ENCODE peak calls at places on chromosome 12, in nine cellular contexts. One of them, this sample, is unnamed.

GRCh38 chr12:7293670-7294069 is 10.2 kb upstream of the ACSM4 start:
- DNase-seq in hypothalamus: no peak
- DNase-seq in non-pigmented ciliary epithelial cell: no peak
- DNase-seq in AG04450: no peak
- DNase-seq in fibroblast of lung: no peak
- DNase-seq in putamen: no peak
- DNase-seq in CD4-positive, CD25-positive, alpha-beta regulatory T cell: no peak
- DNase-seq in NCI-H524: no peak
- DNase-seq in stimulated activated CD4-positive, alpha-beta T cell treated with anti-CD3 and anti-CD28 coated beads, Interleukin-15, amount 100 ng/mL, for 1 hour: no peak
- DNase-seq in this sample: no peak

GRCh38 chr12:68932123-68932700 is 759 bp downstream of the CPM start:
- DNase-seq in AG04450: no peak
- DNase-seq in non-pigmented ciliary epithelial cell: no peak
- DNase-seq in CD4-positive, CD25-positive, alpha-beta regulatory T cell: no peak
- DNase-seq in putamen: peak; percentile 30
- DNase-seq in fibroblast of lung: no peak
- DNase-seq in stimulated activated CD4-positive, alpha-beta T cell treated with anti-CD3 and anti-CD28 coated beads, Interleukin-15, amount 100 ng/mL, for 1 hour: no peak
- DNase-seq in NCI-H524: no peak
- DNase-seq in hypothalamus: no peak
- DNase-seq in this sample: no peak

GRCh38 chr12:119694111-119694510 is 26.2 kb downstream of the PRKAB1 start:
- DNase-seq in stimulated activated CD4-positive, alpha-beta T cell treated with anti-CD3 and anti-CD28 coated beads, Interleukin-15, amount 100 ng/mL, for 1 hour: no peak
- DNase-seq in CD4-positive, CD25-positive, alpha-beta regulatory T cell: no peak
- DNase-seq in AG04450: no peak
- DNase-seq in fibroblast of lung: no peak
- DNase-seq in non-pigmented ciliary epithelial cell: no peak
- DNase-seq in NCI-H524: no peak
- DNase-seq in putamen: no peak
- DNase-seq in hypothalamus: no peak
- DNase-seq in this sample: no peak

GRCh38 chr12:7107181-7108041 is 1.6 kb downstream of the C1RL start:
- DNase-seq in CD4-positive, CD25-positive, alpha-beta regulatory T cell: no peak
- DNase-seq in fibroblast of lung: no peak
- DNase-seq in hypothalamus: no peak
- DNase-seq in AG04450: no peak
- DNase-seq in NCI-H524: no peak
- DNase-seq in non-pigmented ciliary epithelial cell: no peak
- DNase-seq in putamen: no peak
- DNase-seq in stimulated activated CD4-positive, alpha-beta T cell treated with anti-CD3 and anti-CD28 coated beads, Interleukin-15, amount 100 ng/mL, for 1 hour: no peak
- DNase-seq in this sample: no peak

GRCh38 chr12:109027767-109028166 is 6.9 kb upstream of the SVOP start:
- DNase-seq in CD4-positive, CD25-positive, alpha-beta regulatory T cell: no peak
- DNase-seq in fibroblast of lung: peak; percentile 62
- DNase-seq in non-pigmented ciliary epithelial cell: peak; percentile 22
- DNase-seq in stimulated activated CD4-positive, alpha-beta T cell treated with anti-CD3 and anti-CD28 coated beads, Interleukin-15, amount 100 ng/mL, for 1 hour: no peak
- DNase-seq in AG04450: peak; percentile 20
- DNase-seq in hypothalamus: no peak
- DNase-seq in NCI-H524: no peak
- DNase-seq in putamen: no peak
- DNase-seq in this sample: no peak

GRCh38 chr12:116303076-116303465 is 25.6 kb upstream of the MED13L start:
- DNase-seq in hypothalamus: no peak
- DNase-seq in fibroblast of lung: no peak
- DNase-seq in putamen: no peak
- DNase-seq in NCI-H524: peak; percentile 32
- DNase-seq in AG04450: no peak
- DNase-seq in CD4-positive, CD25-positive, alpha-beta regulatory T cell: no peak
- DNase-seq in stimulated activated CD4-positive, alpha-beta T cell treated with anti-CD3 and anti-CD28 coated beads, Interleukin-15, amount 100 ng/mL, for 1 hour: no peak
- DNase-seq in non-pigmented ciliary epithelial cell: no peak
- DNase-seq in this sample: peak; percentile 44

GRCh38 chr12:115922952-115923564 is 354.4 kb downstream of the MED13L start:
- DNase-seq in NCI-H524: no peak
- DNase-seq in non-pigmented ciliary epithelial cell: no peak
- DNase-seq in putamen: no peak
- DNase-seq in CD4-positive, CD25-positive, alpha-beta regulatory T cell: no peak
- DNase-seq in AG04450: no peak
- DNase-seq in hypothalamus: no peak
- DNase-seq in stimulated activated CD4-positive, alpha-beta T cell treated with anti-CD3 and anti-CD28 coated beads, Interleukin-15, amount 100 ng/mL, for 1 hour: no peak
- DNase-seq in fibroblast of lung: peak; percentile 29
- DNase-seq in this sample: no peak

GRCh38 chr12:3303410-3304136 is 187.4 kb upstream of the PRMT8 start:
- DNase-seq in non-pigmented ciliary epithelial cell: no peak
- DNase-seq in NCI-H524: peak; percentile 36
- DNase-seq in fibroblast of lung: no peak
- DNase-seq in stimulated activated CD4-positive, alpha-beta T cell treated with anti-CD3 and anti-CD28 coated beads, Interleukin-15, amount 100 ng/mL, for 1 hour: no peak
- DNase-seq in CD4-positive, CD25-positive, alpha-beta regulatory T cell: no peak
- DNase-seq in putamen: peak; percentile 58
- DNase-seq in AG04450: no peak
- DNase-seq in hypothalamus: no peak
- DNase-seq in this sample: no peak

GRCh38 chr12:5577239-5577638 is 145.3 kb downstream of the NTF3 start:
- DNase-seq in stimulated activated CD4-positive, alpha-beta T cell treated with anti-CD3 and anti-CD28 coated beads, Interleukin-15, amount 100 ng/mL, for 1 hour: no peak
- DNase-seq in non-pigmented ciliary epithelial cell: no peak
- DNase-seq in hypothalamus: no peak
- DNase-seq in AG04450: no peak
- DNase-seq in NCI-H524: no peak
- DNase-seq in CD4-positive, CD25-positive, alpha-beta regulatory T cell: no peak
- DNase-seq in fibroblast of lung: no peak
- DNase-seq in putamen: no peak
- DNase-seq in this sample: no peak

GRCh38 chr12:8917031-8917430 is 2.7 kb downstream of the PHC1 start:
- DNase-seq in CD4-positive, CD25-positive, alpha-beta regulatory T cell: no peak
- DNase-seq in stimulated activated CD4-positive, alpha-beta T cell treated with anti-CD3 and anti-CD28 coated beads, Interleukin-15, amount 100 ng/mL, for 1 hour: no peak
- DNase-seq in AG04450: no peak
- DNase-seq in putamen: no peak
- DNase-seq in NCI-H524: no peak
- DNase-seq in hypothalamus: no peak
- DNase-seq in non-pigmented ciliary epithelial cell: no peak
- DNase-seq in fibroblast of lung: no peak
- DNase-seq in this sample: no peak

GRCh38 chr12:124636138-124636968 is 68.9 kb upstream of the NCOR2 start:
- DNase-seq in fibroblast of lung: peak; percentile 80
- DNase-seq in putamen: no peak
- DNase-seq in stimulated activated CD4-positive, alpha-beta T cell treated with anti-CD3 and anti-CD28 coated beads, Interleukin-15, amount 100 ng/mL, for 1 hour: peak; percentile 24
- DNase-seq in non-pigmented ciliary epithelial cell: no peak
- DNase-seq in hypothalamus: no peak
- DNase-seq in CD4-positive, CD25-positive, alpha-beta regulatory T cell: no peak
- DNase-seq in NCI-H524: peak; percentile 33
- DNase-seq in AG04450: no peak
- DNase-seq in this sample: no peak

GRCh38 chr12:114671664-114672476 is 12.1 kb downstream of the TBX3 start:
- DNase-seq in stimulated activated CD4-positive, alpha-beta T cell treated with anti-CD3 and anti-CD28 coated beads, Interleukin-15, amount 100 ng/mL, for 1 hour: no peak
- DNase-seq in hypothalamus: no peak
- DNase-seq in AG04450: no peak
- DNase-seq in fibroblast of lung: peak; percentile 77
- DNase-seq in putamen: no peak
- DNase-seq in non-pigmented ciliary epithelial cell: no peak
- DNase-seq in CD4-positive, CD25-positive, alpha-beta regulatory T cell: no peak
- DNase-seq in NCI-H524: no peak
- DNase-seq in this sample: no peak

GRCh38 chr12:116945901-116946550 is 35.3 kb downstream of the FBXW8 start:
- DNase-seq in hypothalamus: no peak
- DNase-seq in NCI-H524: no peak
- DNase-seq in AG04450: no peak
- DNase-seq in non-pigmented ciliary epithelial cell: no peak
- DNase-seq in fibroblast of lung: no peak
- DNase-seq in CD4-positive, CD25-positive, alpha-beta regulatory T cell: no peak
- DNase-seq in putamen: peak; percentile 72
- DNase-seq in stimulated activated CD4-positive, alpha-beta T cell treated with anti-CD3 and anti-CD28 coated beads, Interleukin-15, amount 100 ng/mL, for 1 hour: no peak
- DNase-seq in this sample: no peak

GRCh38 chr12:87155616-87156015 is 873.6 kb downstream of the C12orf50 start:
- DNase-seq in fibroblast of lung: peak; percentile 72
- DNase-seq in AG04450: no peak
- DNase-seq in putamen: no peak
- DNase-seq in stimulated activated CD4-positive, alpha-beta T cell treated with anti-CD3 and anti-CD28 coated beads, Interleukin-15, amount 100 ng/mL, for 1 hour: no peak
- DNase-seq in NCI-H524: no peak
- DNase-seq in non-pigmented ciliary epithelial cell: no peak
- DNase-seq in CD4-positive, CD25-positive, alpha-beta regulatory T cell: no peak
- DNase-seq in hypothalamus: no peak
- DNase-seq in this sample: no peak

GRCh38 chr12:93318720-93319522 is 58.8 kb upstream of the NUDT4 start:
- DNase-seq in hypothalamus: no peak
- DNase-seq in fibroblast of lung: peak; percentile 79
- DNase-seq in putamen: no peak
- DNase-seq in stimulated activated CD4-positive, alpha-beta T cell treated with anti-CD3 and anti-CD28 coated beads, Interleukin-15, amount 100 ng/mL, for 1 hour: no peak
- DNase-seq in NCI-H524: no peak
- DNase-seq in CD4-positive, CD25-positive, alpha-beta regulatory T cell: no peak
- DNase-seq in non-pigmented ciliary epithelial cell: no peak
- DNase-seq in AG04450: no peak
- DNase-seq in this sample: no peak

GRCh38 chr12:16076553-16076952 is 165.4 kb downstream of the DERA start:
- DNase-seq in NCI-H524: peak; percentile 88
- DNase-seq in hypothalamus: no peak
- DNase-seq in fibroblast of lung: peak; percentile 12
- DNase-seq in AG04450: no peak
- DNase-seq in CD4-positive, CD25-positive, alpha-beta regulatory T cell: no peak
- DNase-seq in stimulated activated CD4-positive, alpha-beta T cell treated with anti-CD3 and anti-CD28 coated beads, Interleukin-15, amount 100 ng/mL, for 1 hour: no peak
- DNase-seq in putamen: no peak
- DNase-seq in non-pigmented ciliary epithelial cell: no peak
- DNase-seq in this sample: no peak

GRCh38 chr12:12872139-12872933 is 19.0 kb upstream of the GPRC5A start:
- DNase-seq in non-pigmented ciliary epithelial cell: no peak
- DNase-seq in hypothalamus: no peak
- DNase-seq in CD4-positive, CD25-positive, alpha-beta regulatory T cell: no peak
- DNase-seq in fibroblast of lung: peak; percentile 64
- DNase-seq in NCI-H524: no peak
- DNase-seq in putamen: no peak
- DNase-seq in stimulated activated CD4-positive, alpha-beta T cell treated with anti-CD3 and anti-CD28 coated beads, Interleukin-15, amount 100 ng/mL, for 1 hour: no peak
- DNase-seq in AG04450: no peak
- DNase-seq in this sample: no peak

GRCh38 chr12:94427520-94428381 is 31.9 kb downstream of the CEP83 start:
- DNase-seq in putamen: peak; percentile 11
- DNase-seq in AG04450: peak; percentile 74
- DNase-seq in non-pigmented ciliary epithelial cell: peak; percentile 20
- DNase-seq in fibroblast of lung: peak; percentile 91
- DNase-seq in NCI-H524: no peak
- DNase-seq in stimulated activated CD4-positive, alpha-beta T cell treated with anti-CD3 and anti-CD28 coated beads, Interleukin-15, amount 100 ng/mL, for 1 hour: no peak
- DNase-seq in CD4-positive, CD25-positive, alpha-beta regulatory T cell: no peak
- DNase-seq in hypothalamus: no peak
- DNase-seq in this sample: no peak

GRCh38 chr12:51009038-51009437 is 17.1 kb downstream of the SLC11A2 start:
- DNase-seq in stimulated activated CD4-positive, alpha-beta T cell treated with anti-CD3 and anti-CD28 coated beads, Interleukin-15, amount 100 ng/mL, for 1 hour: no peak
- DNase-seq in hypothalamus: peak; percentile 69
- DNase-seq in putamen: peak; percentile 88
- DNase-seq in fibroblast of lung: no peak
- DNase-seq in AG04450: no peak
- DNase-seq in non-pigmented ciliary epithelial cell: no peak
- DNase-seq in CD4-positive, CD25-positive, alpha-beta regulatory T cell: peak; percentile 29
- DNase-seq in NCI-H524: peak; percentile 23
- DNase-seq in this sample: peak; percentile 51

GRCh38 chr12:47860279-47860841 is 40.7 kb upstream of the HDAC7 start:
- DNase-seq in hypothalamus: no peak
- DNase-seq in fibroblast of lung: no peak
- DNase-seq in CD4-positive, CD25-positive, alpha-beta regulatory T cell: no peak
- DNase-seq in non-pigmented ciliary epithelial cell: no peak
- DNase-seq in NCI-H524: no peak
- DNase-seq in stimulated activated CD4-positive, alpha-beta T cell treated with anti-CD3 and anti-CD28 coated beads, Interleukin-15, amount 100 ng/mL, for 1 hour: no peak
- DNase-seq in AG04450: no peak
- DNase-seq in putamen: no peak
- DNase-seq in this sample: no peak

GRCh38 chr12:2265461-2266167 is 212.8 kb downstream of the CACNA1C start:
- DNase-seq in fibroblast of lung: no peak
- DNase-seq in non-pigmented ciliary epithelial cell: no peak
- DNase-seq in NCI-H524: no peak
- DNase-seq in CD4-positive, CD25-positive, alpha-beta regulatory T cell: no peak
- DNase-seq in putamen: no peak
- DNase-seq in AG04450: no peak
- DNase-seq in stimulated activated CD4-positive, alpha-beta T cell treated with anti-CD3 and anti-CD28 coated beads, Interleukin-15, amount 100 ng/mL, for 1 hour: no peak
- DNase-seq in hypothalamus: no peak
- DNase-seq in this sample: no peak

GRCh38 chr12:109561711-109562030 is 11.6 kb downstream of the MMAB start:
- DNase-seq in putamen: no peak
- DNase-seq in AG04450: no peak
- DNase-seq in non-pigmented ciliary epithelial cell: no peak
- DNase-seq in hypothalamus: no peak
- DNase-seq in CD4-positive, CD25-positive, alpha-beta regulatory T cell: no peak
- DNase-seq in fibroblast of lung: no peak
- DNase-seq in stimulated activated CD4-positive, alpha-beta T cell treated with anti-CD3 and anti-CD28 coated beads, Interleukin-15, amount 100 ng/mL, for 1 hour: no peak
- DNase-seq in NCI-H524: no peak
- DNase-seq in this sample: no peak

GRCh38 chr12:94575024-94575423 is 75.3 kb downstream of the TMCC3 start:
- DNase-seq in putamen: no peak
- DNase-seq in non-pigmented ciliary epithelial cell: no peak
- DNase-seq in CD4-positive, CD25-positive, alpha-beta regulatory T cell: no peak
- DNase-seq in NCI-H524: no peak
- DNase-seq in AG04450: no peak
- DNase-seq in fibroblast of lung: no peak
- DNase-seq in stimulated activated CD4-positive, alpha-beta T cell treated with anti-CD3 and anti-CD28 coated beads, Interleukin-15, amount 100 ng/mL, for 1 hour: no peak
- DNase-seq in hypothalamus: no peak
- DNase-seq in this sample: no peak

GRCh38 chr12:22333751-22334695 is 484 bp downstream of the ST8SIA1 start:
- DNase-seq in stimulated activated CD4-positive, alpha-beta T cell treated with anti-CD3 and anti-CD28 coated beads, Interleukin-15, amount 100 ng/mL, for 1 hour: no peak
- DNase-seq in non-pigmented ciliary epithelial cell: no peak
- DNase-seq in fibroblast of lung: no peak
- DNase-seq in AG04450: no peak
- DNase-seq in hypothalamus: no peak
- DNase-seq in putamen: no peak
- DNase-seq in NCI-H524: no peak
- DNase-seq in CD4-positive, CD25-positive, alpha-beta regulatory T cell: peak; percentile 20
- DNase-seq in this sample: no peak

GRCh38 chr12:107983871-107984480 is 145.1 kb upstream of the WSCD2 start:
- DNase-seq in hypothalamus: no peak
- DNase-seq in AG04450: no peak
- DNase-seq in non-pigmented ciliary epithelial cell: no peak
- DNase-seq in CD4-positive, CD25-positive, alpha-beta regulatory T cell: no peak
- DNase-seq in fibroblast of lung: no peak
- DNase-seq in NCI-H524: peak; percentile 44
- DNase-seq in stimulated activated CD4-positive, alpha-beta T cell treated with anti-CD3 and anti-CD28 coated beads, Interleukin-15, amount 100 ng/mL, for 1 hour: no peak
- DNase-seq in putamen: no peak
- DNase-seq in this sample: no peak

GRCh38 chr12:40819427-40820108 is 127.3 kb downstream of the CNTN1 start:
- DNase-seq in CD4-positive, CD25-positive, alpha-beta regulatory T cell: no peak
- DNase-seq in putamen: no peak
- DNase-seq in AG04450: no peak
- DNase-seq in fibroblast of lung: no peak
- DNase-seq in hypothalamus: no peak
- DNase-seq in non-pigmented ciliary epithelial cell: no peak
- DNase-seq in stimulated activated CD4-positive, alpha-beta T cell treated with anti-CD3 and anti-CD28 coated beads, Interleukin-15, amount 100 ng/mL, for 1 hour: no peak
- DNase-seq in NCI-H524: peak; percentile 94
- DNase-seq in this sample: no peak

GRCh38 chr12:6372403-6373003 is 2.9 kb downstream of the SCNN1A start:
- DNase-seq in NCI-H524: no peak
- DNase-seq in stimulated activated CD4-positive, alpha-beta T cell treated with anti-CD3 and anti-CD28 coated beads, Interleukin-15, amount 100 ng/mL, for 1 hour: no peak
- DNase-seq in non-pigmented ciliary epithelial cell: no peak
- DNase-seq in CD4-positive, CD25-positive, alpha-beta regulatory T cell: no peak
- DNase-seq in fibroblast of lung: peak; percentile 90
- DNase-seq in AG04450: no peak
- DNase-seq in hypothalamus: no peak
- DNase-seq in putamen: no peak
- DNase-seq in this sample: no peak